ENCODE peak calls at places on chromosomes 4 and X, in six cellular contexts. One of them, this sample, is unnamed. For H3K4me1, the result is how much of the 10 kb centered on the place peaks cover.

GRCh38 chr4:113673450-113673849 is 88.1 kb downstream of the CAMK2D start:
- DNase-seq in tibial nerve: no peak
- DNase-seq in mesendoderm: peak
- DNase-seq in psoas muscle: no peak
- DNase-seq in transverse colon: peak
- DNase-seq in heart left ventricle: no peak
- DNase-seq in this sample: no peak

GRCh38 chrX:47489507-47490275 is 6.7 kb upstream of the ZNF41 start:
- DNase-seq in tibial nerve: no peak
- DNase-seq in mesendoderm: no peak
- DNase-seq in psoas muscle: peak
- DNase-seq in transverse colon: no peak
- DNase-seq in heart left ventricle: peak
- DNase-seq in this sample: no peak

GRCh38 chrX:74537011-74537390 is 77.4 kb downstream of the RLIM start:
- DNase-seq in tibial nerve: peak
- DNase-seq in mesendoderm: peak
- DNase-seq in psoas muscle: peak
- DNase-seq in transverse colon: no peak
- DNase-seq in heart left ventricle: no peak
- DNase-seq in this sample: peak

GRCh38 chr4:165864228-165864627 is 8.8 kb upstream of the TLL1 start:
- DNase-seq in tibial nerve: no peak
- DNase-seq in mesendoderm: peak
- DNase-seq in psoas muscle: no peak
- DNase-seq in transverse colon: no peak
- DNase-seq in heart left ventricle: no peak
- DNase-seq in this sample: no peak

GRCh38 chrX:49627030-49627777 is 28.4 kb downstream of the GAGE1 start:
- DNase-seq in tibial nerve: no peak
- DNase-seq in mesendoderm: peak
- DNase-seq in psoas muscle: no peak
- DNase-seq in transverse colon: no peak
- DNase-seq in heart left ventricle: no peak
- DNase-seq in this sample: no peak

GRCh38 chrX:118577041-118577440 is 81.4 kb downstream of the DOCK11 start:
- DNase-seq in tibial nerve: no peak
- DNase-seq in mesendoderm: no peak
- DNase-seq in psoas muscle: no peak
- DNase-seq in transverse colon: no peak
- DNase-seq in heart left ventricle: peak
- DNase-seq in this sample: no peak

GRCh38 chr4:117137143-117137542 is 51.8 kb upstream of the TRAM1L1 start:
- DNase-seq in tibial nerve: no peak
- DNase-seq in mesendoderm: no peak
- DNase-seq in psoas muscle: no peak
- DNase-seq in transverse colon: no peak
- DNase-seq in heart left ventricle: no peak
- DNase-seq in this sample: no peak

GRCh38 chr4:624705-625590 is at the start of gene PDE6B:
- DNase-seq in tibial nerve: no peak
- DNase-seq in mesendoderm: peak
- DNase-seq in psoas muscle: no peak
- DNase-seq in transverse colon: no peak
- DNase-seq in heart left ventricle: no peak
- DNase-seq in this sample: no peak

GRCh38 chrX:23503835-23504539 is 163.3 kb upstream of the PRDX4 start:
- DNase-seq in tibial nerve: peak
- DNase-seq in mesendoderm: peak
- DNase-seq in psoas muscle: peak
- DNase-seq in transverse colon: peak
- DNase-seq in heart left ventricle: peak
- DNase-seq in this sample: no peak

GRCh38 chr4:77959566-77960338 is 97.1 kb downstream of the MRPL1 start:
- DNase-seq in tibial nerve: peak
- DNase-seq in mesendoderm: peak
- DNase-seq in psoas muscle: no peak
- DNase-seq in transverse colon: no peak
- DNase-seq in heart left ventricle: no peak
- DNase-seq in this sample: no peak

GRCh38 chr4:79759793-79760192 is 313.2 kb downstream of the ANTXR2 start:
- DNase-seq in tibial nerve: no peak
- DNase-seq in mesendoderm: no peak
- DNase-seq in psoas muscle: no peak
- DNase-seq in transverse colon: no peak
- DNase-seq in heart left ventricle: no peak
- DNase-seq in this sample: no peak

GRCh38 chr4:8818063-8818881 is 53.4 kb downstream of the HMX1 start:
- DNase-seq in tibial nerve: no peak
- DNase-seq in mesendoderm: no peak
- DNase-seq in psoas muscle: peak
- DNase-seq in transverse colon: peak
- DNase-seq in heart left ventricle: no peak
- DNase-seq in this sample: peak

GRCh38 chr4:139642364-139642763 is 23.3 kb upstream of the MGST2 start:
- DNase-seq in tibial nerve: no peak
- DNase-seq in mesendoderm: no peak
- DNase-seq in psoas muscle: no peak
- DNase-seq in transverse colon: no peak
- DNase-seq in heart left ventricle: no peak
- DNase-seq in this sample: no peak

DNA sequence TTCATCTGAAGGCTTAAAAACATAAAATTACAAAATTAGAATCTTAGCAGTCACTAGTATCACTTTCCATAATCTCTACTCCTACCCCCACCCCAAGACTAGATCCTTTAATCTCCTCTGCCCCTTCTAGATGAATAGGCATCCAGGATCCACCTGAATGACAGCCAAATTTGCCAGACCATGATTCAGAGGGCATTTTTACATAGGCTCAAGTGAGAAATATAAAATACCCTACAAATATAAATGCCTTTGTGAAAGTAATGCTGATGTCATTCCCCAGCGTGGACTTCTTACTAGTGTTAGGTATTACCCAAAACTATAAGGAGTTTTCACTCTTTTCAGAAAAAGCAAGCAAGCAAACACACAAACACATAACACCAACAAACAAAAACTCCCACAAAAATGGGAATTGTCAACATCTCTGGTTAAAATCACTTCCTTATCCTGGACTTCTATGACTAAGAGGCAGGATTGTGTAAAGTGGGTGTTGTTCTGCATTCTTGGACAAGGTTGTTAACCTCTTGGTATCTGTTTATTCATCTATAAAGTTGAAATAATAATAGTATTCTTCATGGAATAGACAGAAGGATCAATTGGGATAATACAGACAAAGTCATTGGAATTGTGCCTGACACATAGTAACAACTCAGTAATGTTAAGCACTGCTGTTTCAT is 51.3 kb upstream of the TMPRSS11F start:
- DNase-seq in tibial nerve: no peak
- DNase-seq in mesendoderm: no peak
- DNase-seq in psoas muscle: no peak
- DNase-seq in transverse colon: no peak
- DNase-seq in heart left ventricle: no peak
- DNase-seq in this sample: no peak
- H3K4me3 ChIP-seq in tibial nerve: no peak
- H3K4me3 ChIP-seq in mesendoderm: no peak
- H3K4me3 ChIP-seq in psoas muscle: no peak
- H3K4me3 ChIP-seq in transverse colon: no peak
- H3K4me3 ChIP-seq in heart left ventricle: no peak
- H3K4me3 ChIP-seq in this sample: no peak

GRCh38 chr4:127777487-127777886 is 4.6 kb upstream of the HSPA4L start:
- DNase-seq in tibial nerve: no peak
- DNase-seq in mesendoderm: no peak
- DNase-seq in psoas muscle: no peak
- DNase-seq in transverse colon: no peak
- DNase-seq in heart left ventricle: no peak
- DNase-seq in this sample: no peak

GRCh38 chr4:127776620-127777019 is 5.5 kb upstream of the HSPA4L start:
- DNase-seq in tibial nerve: no peak
- DNase-seq in mesendoderm: peak
- DNase-seq in psoas muscle: no peak
- DNase-seq in transverse colon: no peak
- DNase-seq in heart left ventricle: no peak
- DNase-seq in this sample: no peak

GRCh38 chr4:127775843-127776242 is 6.3 kb upstream of the HSPA4L start:
- DNase-seq in tibial nerve: no peak
- DNase-seq in mesendoderm: no peak
- DNase-seq in psoas muscle: no peak
- DNase-seq in transverse colon: no peak
- DNase-seq in heart left ventricle: no peak
- DNase-seq in this sample: no peak

GRCh38 chr4:127780598-127780997 is 1.5 kb upstream of the HSPA4L start:
- DNase-seq in tibial nerve: no peak
- DNase-seq in mesendoderm: no peak
- DNase-seq in psoas muscle: no peak
- DNase-seq in transverse colon: no peak
- DNase-seq in heart left ventricle: no peak
- DNase-seq in this sample: no peak

GRCh38 chr4:127778102-127778501 is 4.0 kb upstream of the HSPA4L start:
- DNase-seq in tibial nerve: no peak
- DNase-seq in mesendoderm: no peak
- DNase-seq in psoas muscle: no peak
- DNase-seq in transverse colon: no peak
- DNase-seq in heart left ventricle: no peak
- DNase-seq in this sample: no peak
- H3K27ac ChIP-seq in tibial nerve: no peak
- H3K27ac ChIP-seq in mesendoderm: no peak
- H3K27ac ChIP-seq in psoas muscle: no peak
- H3K27ac ChIP-seq in transverse colon: no peak
- H3K27ac ChIP-seq in heart left ventricle: no peak
- H3K27ac ChIP-seq in this sample: no peak

GRCh38 chr4:147828361-147828760 is 96.5 kb downstream of the ARHGAP10 start:
- DNase-seq in tibial nerve: no peak
- DNase-seq in mesendoderm: no peak
- DNase-seq in psoas muscle: no peak
- DNase-seq in transverse colon: no peak
- DNase-seq in heart left ventricle: no peak
- DNase-seq in this sample: no peak

GRCh38 chr4:147825451-147826287 is 93.8 kb downstream of the ARHGAP10 start:
- DNase-seq in tibial nerve: no peak
- DNase-seq in mesendoderm: no peak
- DNase-seq in psoas muscle: peak
- DNase-seq in transverse colon: peak
- DNase-seq in heart left ventricle: peak
- DNase-seq in this sample: no peak

GRCh38 chr4:147824316-147824715 is 92.4 kb downstream of the ARHGAP10 start:
- DNase-seq in tibial nerve: no peak
- DNase-seq in mesendoderm: no peak
- DNase-seq in psoas muscle: no peak
- DNase-seq in transverse colon: no peak
- DNase-seq in heart left ventricle: no peak
- DNase-seq in this sample: no peak

GRCh38 chr4:147824884-147825283 is 93.0 kb downstream of the ARHGAP10 start:
- DNase-seq in tibial nerve: no peak
- DNase-seq in mesendoderm: no peak
- DNase-seq in psoas muscle: no peak
- DNase-seq in transverse colon: no peak
- DNase-seq in heart left ventricle: no peak
- DNase-seq in this sample: no peak

GRCh38 chr4:147826288-147826646 is 94.4 kb downstream of the ARHGAP10 start:
- DNase-seq in tibial nerve: no peak
- DNase-seq in mesendoderm: no peak
- DNase-seq in psoas muscle: no peak
- DNase-seq in transverse colon: no peak
- DNase-seq in heart left ventricle: no peak
- DNase-seq in this sample: no peak
- H3K4me1 ChIP-seq in tibial nerve: under half
- H3K4me1 ChIP-seq in mesendoderm: under half
- H3K4me1 ChIP-seq in psoas muscle: half or more
- H3K4me1 ChIP-seq in transverse colon: under half
- H3K4me1 ChIP-seq in heart left ventricle: under half
- H3K4me1 ChIP-seq in this sample: half or more

GRCh38 chrX:155026420-155026726 is 271 bp upstream of the FUNDC2 start:
- DNase-seq in tibial nerve: no peak
- DNase-seq in mesendoderm: no peak
- DNase-seq in psoas muscle: no peak
- DNase-seq in transverse colon: no peak
- DNase-seq in heart left ventricle: no peak
- DNase-seq in this sample: no peak
- H3K4me3 ChIP-seq in tibial nerve: peak
- H3K4me3 ChIP-seq in mesendoderm: peak
- H3K4me3 ChIP-seq in psoas muscle: peak
- H3K4me3 ChIP-seq in transverse colon: peak
- H3K4me3 ChIP-seq in heart left ventricle: peak
- H3K4me3 ChIP-seq in this sample: peak

DNA sequence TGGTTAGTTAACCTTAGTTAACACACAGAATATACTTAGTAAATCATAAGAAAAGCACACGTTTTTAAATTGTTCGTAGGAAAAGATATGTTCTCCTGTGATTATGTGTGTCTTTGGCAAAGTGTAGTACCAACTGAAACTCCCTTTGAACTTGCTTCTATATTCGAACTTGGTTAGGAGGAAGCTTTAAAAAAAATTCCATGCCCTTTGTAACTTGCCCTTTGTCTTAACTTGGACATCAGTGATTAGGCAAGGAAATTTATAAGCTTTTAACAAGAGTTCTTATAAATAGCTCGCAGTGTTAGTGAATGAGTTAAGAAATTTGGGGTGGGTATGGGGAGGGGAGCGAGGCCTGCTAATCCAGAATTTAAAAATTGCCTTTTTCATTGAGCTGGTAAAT is 33.4 kb downstream of the TXLNG start:
- DNase-seq in tibial nerve: no peak
- DNase-seq in mesendoderm: no peak
- DNase-seq in psoas muscle: no peak
- DNase-seq in transverse colon: no peak
- DNase-seq in heart left ventricle: no peak
- DNase-seq in this sample: no peak
- H3K27ac ChIP-seq in tibial nerve: no peak
- H3K27ac ChIP-seq in mesendoderm: no peak
- H3K27ac ChIP-seq in psoas muscle: no peak
- H3K27ac ChIP-seq in transverse colon: no peak
- H3K27ac ChIP-seq in heart left ventricle: no peak
- H3K27ac ChIP-seq in this sample: no peak

This sample was measured in vagina.